ENCODE peak calls at places on chromosomes 12 and 14, in five cellular contexts. One of them, this sample, is unnamed.

GRCh38 chr12:26631846-26632245 is 201.1 kb downstream of the ITPR2 start:
- DNase-seq in HepG2: no peak
- DNase-seq in fibroblast of lung: no peak
- DNase-seq in PC-3: peak; percentile 95
- DNase-seq in H1: no peak
- DNase-seq in this sample: no peak

GRCh38 chr14:72828604-72829003 is 65.3 kb downstream of the DPF3 start:
- DNase-seq in fibroblast of lung: no peak
- DNase-seq in PC-3: no peak
- DNase-seq in H1: no peak
- DNase-seq in HepG2: no peak
- DNase-seq in this sample: no peak

GRCh38 chr12:117151195-117152031 is 38.9 kb downstream of the FBXO21 start:
- DNase-seq in PC-3: peak; percentile 34
- DNase-seq in H1: peak; percentile 44
- DNase-seq in HepG2: peak; percentile 39
- DNase-seq in fibroblast of lung: peak; percentile 59
- DNase-seq in this sample: no peak

GRCh38 chr12:94172973-94173372 is 24.6 kb downstream of the PLXNC1 start:
- DNase-seq in H1: no peak
- DNase-seq in HepG2: peak; percentile 94
- DNase-seq in fibroblast of lung: peak; percentile 99
- DNase-seq in PC-3: peak; percentile 60
- DNase-seq in this sample: no peak

GRCh38 chr14:105863296-105864108 is 337.1 kb downstream of the TMEM121 start:
- DNase-seq in HepG2: no peak
- DNase-seq in PC-3: no peak
- DNase-seq in H1: no peak
- DNase-seq in fibroblast of lung: no peak
- DNase-seq in this sample: no peak

GRCh38 chr14:58738876-58739275 is 101.1 kb downstream of the DACT1 start:
- DNase-seq in PC-3: peak; percentile 30
- DNase-seq in fibroblast of lung: no peak
- DNase-seq in HepG2: no peak
- DNase-seq in H1: no peak
- DNase-seq in this sample: no peak

GRCh38 chr12:109820921-109821381 is 12.2 kb downstream of the TRPV4 start:
- DNase-seq in PC-3: no peak
- DNase-seq in HepG2: no peak
- DNase-seq in fibroblast of lung: no peak
- DNase-seq in H1: no peak
- DNase-seq in this sample: no peak

GRCh38 chr14:89424241-89424640 is 7.2 kb upstream of the FOXN3 start:
- DNase-seq in HepG2: no peak
- DNase-seq in H1: no peak
- DNase-seq in fibroblast of lung: no peak
- DNase-seq in PC-3: no peak
- DNase-seq in this sample: no peak

GRCh38 chr12:41932028-41932427 is 212.6 kb downstream of the GXYLT1 start:
- DNase-seq in fibroblast of lung: no peak
- DNase-seq in PC-3: no peak
- DNase-seq in H1: no peak
- DNase-seq in HepG2: no peak
- DNase-seq in this sample: no peak

GRCh38 chr12:65495233-65495632 is 216.8 kb downstream of the MSRB3 start:
- DNase-seq in fibroblast of lung: peak; percentile 38
- DNase-seq in HepG2: peak; percentile 7
- DNase-seq in PC-3: peak; percentile 71
- DNase-seq in H1: no peak
- DNase-seq in this sample: no peak

GRCh38 chr12:15574353-15574752 is 214.8 kb downstream of the EPS8 start:
- DNase-seq in H1: no peak
- DNase-seq in HepG2: peak; percentile 20
- DNase-seq in fibroblast of lung: no peak
- DNase-seq in PC-3: no peak
- DNase-seq in this sample: no peak

GRCh38 chr12:96399081-96399918 is 939 bp downstream of the CDK17 start:
- DNase-seq in H1: no peak
- DNase-seq in fibroblast of lung: peak; percentile 76
- DNase-seq in PC-3: peak; percentile 52
- DNase-seq in HepG2: peak; percentile 10
- DNase-seq in this sample: peak; percentile 58

GRCh38 chr12:85206543-85206942 is 73.5 kb upstream of the ALX1 start:
- DNase-seq in fibroblast of lung: no peak
- DNase-seq in HepG2: no peak
- DNase-seq in PC-3: no peak
- DNase-seq in H1: no peak
- DNase-seq in this sample: no peak

GRCh38 chr14:85175556-85175955 is 354.4 kb upstream of the FLRT2 start:
- DNase-seq in PC-3: no peak
- DNase-seq in HepG2: no peak
- DNase-seq in H1: no peak
- DNase-seq in fibroblast of lung: peak; percentile 57
- DNase-seq in this sample: no peak

GRCh38 chr12:96236221-96236822 is 42.1 kb downstream of the ELK3 start:
- DNase-seq in fibroblast of lung: peak; percentile 92
- DNase-seq in HepG2: no peak
- DNase-seq in PC-3: no peak
- DNase-seq in H1: no peak
- DNase-seq in this sample: no peak

GRCh38 chr12:90679674-90680073 is 275.3 kb downstream of the CCER1 start:
- DNase-seq in HepG2: no peak
- DNase-seq in H1: no peak
- DNase-seq in PC-3: peak; percentile 81
- DNase-seq in fibroblast of lung: no peak
- DNase-seq in this sample: no peak

GRCh38 chr12:17062296-17063061 is 456.5 kb upstream of the LMO3 start:
- DNase-seq in H1: no peak
- DNase-seq in HepG2: no peak
- DNase-seq in PC-3: peak; percentile 59
- DNase-seq in fibroblast of lung: no peak
- DNase-seq in this sample: peak; percentile 51

GRCh38 chr12:53480425-53481107 is 18.7 kb downstream of the MAP3K12 start:
- DNase-seq in fibroblast of lung: no peak
- DNase-seq in H1: no peak
- DNase-seq in PC-3: no peak
- DNase-seq in HepG2: no peak
- DNase-seq in this sample: no peak
- H3K4me2 ChIP-seq in fibroblast of lung: no peak overlapping the region
- H3K4me2 ChIP-seq in H1: no peak overlapping the region
- H3K4me2 ChIP-seq in PC-3: no peak overlapping the region
- H3K4me2 ChIP-seq in HepG2: no peak overlapping the region
- H3K4me2 ChIP-seq in this sample: no peak overlapping the region

GRCh38 chr14:51993274-51993673 is 3.9 kb downstream of the RTRAF start:
- DNase-seq in H1: no peak
- DNase-seq in PC-3: no peak
- DNase-seq in HepG2: no peak
- DNase-seq in fibroblast of lung: no peak
- DNase-seq in this sample: no peak
- H3K4me2 ChIP-seq in H1: no peak overlapping the region
- H3K4me2 ChIP-seq in PC-3: no peak overlapping the region
- H3K4me2 ChIP-seq in HepG2: no peak overlapping the region
- H3K4me2 ChIP-seq in fibroblast of lung: no peak overlapping the region
- H3K4me2 ChIP-seq in this sample: no peak overlapping the region

DNA sequence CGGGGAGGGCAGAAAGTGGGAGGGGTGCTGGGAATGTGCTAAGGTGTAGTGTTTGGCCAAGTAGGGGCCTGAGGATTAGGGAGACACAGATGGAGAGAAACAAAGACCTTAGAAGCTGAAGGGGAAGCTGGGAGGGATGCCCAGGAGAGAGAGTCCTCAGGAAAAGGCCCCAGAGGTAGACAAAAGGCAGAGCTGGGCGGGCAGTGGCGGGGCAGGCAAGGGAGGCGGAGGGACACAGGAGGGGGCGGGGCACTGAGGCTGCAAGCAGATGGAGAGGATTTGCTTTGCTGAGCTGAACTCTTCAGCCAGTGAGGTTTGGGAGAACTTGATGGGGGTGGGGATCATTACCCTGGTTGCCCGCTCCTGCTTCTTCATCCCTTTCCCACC is 2.8 kb downstream of the PTMS start:
- DNase-seq in fibroblast of lung: no peak
- DNase-seq in PC-3: no peak
- DNase-seq in HepG2: no peak
- DNase-seq in H1: no peak
- DNase-seq in this sample: peak; percentile 47
- H3K4me2 ChIP-seq in fibroblast of lung: peak overlapping the region; percentile 95
- H3K4me2 ChIP-seq in PC-3: peak overlapping the region; percentile 96
- H3K4me2 ChIP-seq in HepG2: peak overlapping the region; percentile 93
- H3K4me2 ChIP-seq in H1: peak overlapping the region; percentile 88
- H3K4me2 ChIP-seq in this sample: peak overlapping the region; percentile 82

GRCh38 chr14:21244546-21244945 is 24.7 kb downstream of the HNRNPC start:
- DNase-seq in H1: no peak
- DNase-seq in fibroblast of lung: peak; percentile 31
- DNase-seq in HepG2: no peak
- DNase-seq in PC-3: no peak
- DNase-seq in this sample: no peak
- H3K4me2 ChIP-seq in H1: no peak overlapping the region
- H3K4me2 ChIP-seq in fibroblast of lung: no peak overlapping the region
- H3K4me2 ChIP-seq in HepG2: no peak overlapping the region
- H3K4me2 ChIP-seq in PC-3: no peak overlapping the region
- H3K4me2 ChIP-seq in this sample: no peak overlapping the region

GRCh38 chr12:122117979-122118378 is 39.4 kb downstream of the MLXIP start:
- DNase-seq in H1: no peak
- DNase-seq in HepG2: no peak
- DNase-seq in fibroblast of lung: no peak
- DNase-seq in PC-3: no peak
- DNase-seq in this sample: no peak
- H3K4me2 ChIP-seq in H1: no peak overlapping the region
- H3K4me2 ChIP-seq in HepG2: no peak overlapping the region
- H3K4me2 ChIP-seq in fibroblast of lung: no peak overlapping the region
- H3K4me2 ChIP-seq in PC-3: no peak overlapping the region
- H3K4me2 ChIP-seq in this sample: no peak overlapping the region

GRCh38 chr12:43578782-43579181 is 26.8 kb upstream of the ADAMTS20 start:
- DNase-seq in HepG2: no peak
- DNase-seq in PC-3: no peak
- DNase-seq in H1: no peak
- DNase-seq in fibroblast of lung: peak; percentile 34
- DNase-seq in this sample: no peak
- H3K4me2 ChIP-seq in HepG2: no peak overlapping the region
- H3K4me2 ChIP-seq in PC-3: no peak overlapping the region
- H3K4me2 ChIP-seq in H1: no peak overlapping the region
- H3K4me2 ChIP-seq in fibroblast of lung: no peak overlapping the region
- H3K4me2 ChIP-seq in this sample: no peak overlapping the region

GRCh38 chr14:65415613-65416012 is 3.1 kb downstream of the FUT8 start:
- DNase-seq in fibroblast of lung: no peak
- DNase-seq in H1: no peak
- DNase-seq in PC-3: no peak
- DNase-seq in HepG2: no peak
- DNase-seq in this sample: no peak
- H3K4me2 ChIP-seq in fibroblast of lung: no peak overlapping the region
- H3K4me2 ChIP-seq in H1: no peak overlapping the region
- H3K4me2 ChIP-seq in PC-3: peak overlapping the region; percentile 84
- H3K4me2 ChIP-seq in HepG2: no peak overlapping the region
- H3K4me2 ChIP-seq in this sample: peak overlapping the region; percentile 89

DNA sequence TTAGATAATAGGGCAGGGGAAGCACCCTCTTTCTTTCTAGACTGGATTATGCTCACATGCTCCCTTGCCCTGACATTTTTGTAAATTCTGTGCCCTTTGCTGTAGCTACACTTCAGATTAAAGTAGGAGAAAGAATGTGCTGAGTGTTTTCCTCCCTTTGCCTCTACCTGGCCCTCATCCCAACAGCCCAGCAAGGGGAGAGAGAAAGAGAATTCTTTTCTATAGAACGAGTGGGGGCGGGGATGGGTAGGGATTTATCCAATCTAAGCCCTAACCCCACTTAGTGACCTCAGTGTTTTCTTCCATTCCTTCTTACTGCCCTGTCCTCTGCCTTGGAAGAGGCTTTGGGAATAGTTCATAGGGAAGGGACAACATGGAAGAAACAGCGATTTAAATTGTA is 13.5 kb downstream of the GPR84 start:
- DNase-seq in fibroblast of lung: no peak
- DNase-seq in PC-3: no peak
- DNase-seq in H1: no peak
- DNase-seq in HepG2: no peak
- DNase-seq in this sample: no peak
- H3K4me2 ChIP-seq in fibroblast of lung: no peak overlapping the region
- H3K4me2 ChIP-seq in PC-3: no peak overlapping the region
- H3K4me2 ChIP-seq in H1: peak overlapping the region; percentile 80
- H3K4me2 ChIP-seq in HepG2: no peak overlapping the region
- H3K4me2 ChIP-seq in this sample: no peak overlapping the region

This sample was measured in PC-9.